ENCODE peak calls at places on chromosomes 2 and 18, in nine cellular contexts. F, V, J, S, T, H, I, L and A are unnamed samples.

GRCh38 chr2:50872543-50872942 is 159.4 kb downstream of the NRXN1 start:
- DNase-seq in F (no peak), V (no peak), J (no peak), S (no peak), T (no peak), H (no peak), I (no peak), L (no peak), A (no peak)

GRCh38 chr2:133885847-133886246 is 317.6 kb upstream of the NCKAP5 start:
- DNase-seq in F (no peak), V (no peak), J (no peak), S (no peak), T (peak), H (no peak), I (no peak), L (no peak), A (peak)

GRCh38 chr2:8534386-8534728 is 147.5 kb upstream of the ID2 start:
- DNase-seq in F (no peak), V (no peak), J (no peak), S (peak), T (no peak), H (no peak), I (no peak), L (no peak), A (no peak)

GRCh38 chr2:72211359-72211758 is 63.7 kb upstream of the CYP26B1 start:
- DNase-seq in F (no peak), V (no peak), J (no peak), S (no peak), T (no peak), H (no peak), I (peak), L (no peak), A (no peak)

GRCh38 chr18:77069482-77069881 is 63.1 kb downstream of the MBP start:
- DNase-seq in F (no peak), V (no peak), J (no peak), S (no peak), T (no peak), H (no peak), I (no peak), L (no peak), A (no peak)

GRCh38 chr2:44940612-44941464 is 664 bp upstream of the SIX3 start:
- DNase-seq in F (no peak), V (no peak), J (no peak), S (no peak), T (no peak), H (no peak), I (no peak), L (no peak), A (no peak)

GRCh38 chr2:62653582-62654422 is 51.7 kb upstream of the EHBP1 start:
- DNase-seq in F (no peak), V (no peak), J (no peak), S (no peak), T (peak), H (no peak), I (no peak), L (peak), A (no peak)

GRCh38 chr2:201263774-201264173 is 3.4 kb downstream of the CASP8 start:
- DNase-seq in F (no peak), V (no peak), J (no peak), S (no peak), T (no peak), H (no peak), I (no peak), L (no peak), A (no peak)

GRCh38 chr2:111236027-111236426 is 115.3 kb downstream of the BCL2L11 start:
- DNase-seq in F (no peak), V (no peak), J (no peak), S (no peak), T (no peak), H (peak), I (no peak), L (no peak), A (peak)

GRCh38 chr2:122980672-122981071 is 1044.4 kb upstream of the CNTNAP5 start:
- DNase-seq in F (no peak), V (no peak), J (peak), S (no peak), T (no peak), H (no peak), I (no peak), L (no peak), A (no peak)

GRCh38 chr2:37783545-37783944 is 112.1 kb upstream of the CDC42EP3 start:
- DNase-seq in F (no peak), V (no peak), J (no peak), S (no peak), T (no peak), H (no peak), I (no peak), L (no peak), A (no peak)

GRCh38 chr18:5380581-5380980 is 85.1 kb upstream of the ZBTB14 start:
- DNase-seq in F (no peak), V (no peak), J (no peak), S (no peak), T (no peak), H (no peak), I (no peak), L (no peak), A (peak)

GRCh38 chr2:102619414-102620319 is at the start of gene SLC9A2:
- DNase-seq in F (no peak), V (peak), J (no peak), S (no peak), T (no peak), H (peak), I (peak), L (no peak), A (peak)

GRCh38 chr2:170461875-170462274 is 253.3 kb upstream of the SP5 start:
- DNase-seq in F (no peak), V (peak), J (no peak), S (no peak), T (no peak), H (no peak), I (no peak), L (no peak), A (no peak)

GRCh38 chr2:50691518-50691917 is 340.4 kb downstream of the NRXN1 start:
- DNase-seq in F (no peak), V (no peak), J (no peak), S (no peak), T (no peak), H (no peak), I (no peak), L (no peak), A (no peak)

GRCh38 chr2:212193066-212193465 is 345.5 kb downstream of the ERBB4 start:
- DNase-seq in F (no peak), V (no peak), J (no peak), S (no peak), T (no peak), H (no peak), I (no peak), L (no peak), A (no peak)

GRCh38 chr2:102111823-102112222 is 30.7 kb upstream of the IL1R1 start:
- DNase-seq in F (no peak), V (no peak), J (no peak), S (no peak), T (no peak), H (no peak), I (no peak), L (peak), A (peak)

GRCh38 chr2:1543776-1544477 is 130.7 kb downstream of the TPO start:
- DNase-seq in F (no peak), V (no peak), J (no peak), S (no peak), T (no peak), H (no peak), I (no peak), L (no peak), A (no peak)

GRCh38 chr2:12424219-12424618 is 292.5 kb upstream of the TRIB2 start:
- DNase-seq in F (peak), V (no peak), J (no peak), S (no peak), T (no peak), H (no peak), I (no peak), L (no peak), A (no peak)

GRCh38 chr18:29501952-29502351 is 1325.0 kb upstream of the CDH2 start:
- DNase-seq in F (no peak), V (no peak), J (no peak), S (no peak), T (peak), H (no peak), I (no peak), L (no peak), A (no peak)

GRCh38 chr2:239853706-239854327 is 171.3 kb downstream of the NDUFA10 start:
- DNase-seq in F (no peak), V (no peak), J (no peak), S (no peak), T (no peak), H (no peak), I (no peak), L (no peak), A (no peak)

GRCh38 chr2:135986507-135986906 is 1.1 kb upstream of the DARS1 start:
- DNase-seq in F (no peak), V (no peak), J (no peak), S (no peak), T (no peak), H (no peak), I (no peak), L (no peak), A (no peak)

GRCh38 chr2:135985018-135985825 is at the start of gene DARS1:
- DNase-seq in F (peak), V (peak), J (peak), S (peak), T (peak), H (peak), I (peak), L (peak), A (peak)

GRCh38 chr2:135984199-135985017 is 1.0 kb downstream of the DARS1 start:
- DNase-seq in F (no peak), V (no peak), J (no peak), S (no peak), T (no peak), H (no peak), I (no peak), L (no peak), A (no peak)

GRCh38 chr2:135987441-135987840 is 2.0 kb upstream of the DARS1 start:
- DNase-seq in F (no peak), V (no peak), J (no peak), S (no peak), T (no peak), H (no peak), I (no peak), L (no peak), A (no peak)

GRCh38 chr2:135985826-135986393 is 484 bp upstream of the DARS1 start:
- DNase-seq in F (no peak), V (no peak), J (no peak), S (no peak), T (no peak), H (no peak), I (no peak), L (no peak), A (no peak)
- TF ChIP-seq POLR2A in F (no peak), V (no peak), J (no peak), S (no peak), T (no peak), H (no peak), I (no peak), L (no peak), A (no peak)

DNA sequence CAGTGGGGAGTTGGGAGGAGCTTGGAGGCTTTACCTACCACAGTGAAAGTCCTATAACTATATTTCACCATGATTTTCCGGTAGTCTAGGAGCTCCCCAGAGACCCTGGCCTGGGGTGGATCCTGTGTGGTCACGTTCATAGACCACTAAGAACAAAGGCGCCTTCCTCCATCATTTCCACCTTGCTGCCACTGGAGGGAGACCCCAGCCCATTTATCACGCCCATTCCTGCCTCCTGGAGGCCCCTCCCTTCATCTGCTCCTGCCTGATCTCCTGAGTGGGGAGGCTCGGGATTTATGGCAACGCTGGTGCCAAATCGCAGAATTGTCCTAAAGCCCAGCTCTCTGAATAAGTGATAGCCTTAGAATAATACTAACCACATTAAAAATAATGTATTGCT is 507.6 kb upstream of the SPHKAP start:
- DNase-seq in F (no peak), V (no peak), J (no peak), S (no peak), T (no peak), H (no peak), I (no peak), L (no peak), A (no peak)
- TF ChIP-seq CTCF in F (no peak), V (no peak), J (peak), S (no peak), T (no peak), H (no peak), I (no peak), L (peak), A (no peak)

DNA sequence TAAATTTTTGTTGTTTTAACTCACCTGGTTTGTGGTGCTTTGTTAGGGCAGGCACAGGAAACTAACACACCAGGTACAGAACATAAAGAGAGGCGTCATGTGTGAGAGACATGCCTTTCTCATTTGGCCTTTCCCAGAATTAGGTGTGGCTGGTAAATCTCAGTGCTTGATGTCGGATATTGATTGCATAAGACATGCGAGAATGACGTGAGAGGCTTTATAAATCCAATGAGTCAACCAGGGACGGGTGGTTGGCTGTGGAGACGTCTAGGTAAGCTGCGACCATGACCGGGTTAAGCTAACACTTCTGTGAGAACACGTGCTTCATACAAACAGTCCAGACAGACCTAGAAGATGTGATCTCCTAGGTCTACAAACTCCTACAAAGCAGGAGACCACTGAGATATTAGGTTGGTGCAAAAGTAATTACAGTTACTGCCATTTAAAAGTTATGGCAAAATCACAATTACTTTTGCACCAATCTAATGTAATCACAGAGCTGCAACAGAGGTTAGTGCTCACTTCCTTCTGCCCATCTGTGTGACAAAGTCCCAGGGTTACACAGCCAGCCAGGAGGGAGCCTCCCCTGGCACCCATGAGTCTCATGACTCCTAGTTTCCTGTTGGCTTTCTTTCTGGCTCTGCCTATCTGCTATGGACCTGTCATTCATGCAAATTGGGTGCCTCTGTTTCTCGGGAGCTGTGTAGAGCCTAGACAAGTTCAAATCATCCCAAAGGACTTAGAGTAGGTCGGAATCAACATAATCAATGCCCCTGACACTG is 98.9 kb upstream of the ATP8B1 start:
- DNase-seq in F (no peak), V (no peak), J (no peak), S (no peak), T (peak), H (no peak), I (peak), L (peak), A (no peak)
- H3K27ac ChIP-seq in F (no peak), V (no peak), J (no peak), S (no peak), T (no peak), H (no peak), I (no peak), L (no peak), A (no peak)

GRCh38 chr2:226739508-226740030 is 60.1 kb downstream of the IRS1 start:
- DNase-seq in F (no peak), V (no peak), J (no peak), S (no peak), T (no peak), H (no peak), I (no peak), L (no peak), A (no peak)

GRCh38 chr2:226740039-226740648 is 59.5 kb downstream of the IRS1 start:
- DNase-seq in F (no peak), V (no peak), J (no peak), S (no peak), T (no peak), H (no peak), I (no peak), L (peak), A (no peak)

GRCh38 chr2:226738191-226738820 is 61.3 kb downstream of the IRS1 start:
- DNase-seq in F (no peak), V (no peak), J (no peak), S (no peak), T (no peak), H (no peak), I (no peak), L (peak), A (no peak)

GRCh38 chr2:226736391-226736790 is 63.2 kb downstream of the IRS1 start:
- DNase-seq in F (no peak), V (no peak), J (no peak), S (no peak), T (no peak), H (no peak), I (no peak), L (no peak), A (no peak)

DNA sequence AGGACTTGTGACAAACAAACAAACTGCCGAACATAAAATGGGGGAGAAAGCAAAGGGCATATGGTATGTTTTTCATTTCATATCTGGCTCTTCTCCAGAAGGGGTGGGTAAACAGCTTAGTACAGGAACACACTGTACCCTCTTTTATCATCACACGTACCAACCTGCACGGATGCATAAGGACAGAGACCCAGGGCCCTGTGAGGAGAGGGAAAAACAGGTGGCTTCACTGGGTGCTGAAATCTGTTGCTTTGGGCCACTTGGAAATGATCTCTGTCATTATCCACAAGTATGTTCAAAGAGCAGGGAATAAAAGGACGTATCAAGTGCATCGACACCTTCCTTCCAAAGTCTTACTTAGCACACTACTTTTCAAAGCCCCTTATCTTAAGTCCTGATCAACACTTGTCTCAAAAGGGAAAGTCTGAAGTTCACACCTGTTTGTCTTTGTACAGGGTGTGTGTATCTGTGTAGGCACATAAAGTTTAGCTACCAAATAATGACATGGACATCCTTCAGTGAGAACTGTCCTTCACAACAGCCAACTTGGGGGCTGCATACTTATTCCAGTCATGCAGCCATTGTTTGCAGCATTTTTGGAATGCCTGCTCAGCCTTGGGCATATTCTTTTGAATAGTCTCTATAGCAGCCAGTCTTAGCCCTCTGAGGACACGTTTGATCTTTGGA is 60.7 kb downstream of the IRS1 start:
- DNase-seq in F (no peak), V (no peak), J (no peak), S (no peak), T (no peak), H (no peak), I (no peak), L (peak), A (no peak)
- TF ChIP-seq POLR2A in F (no peak), V (no peak), J (no peak), S (no peak), T (no peak), H (no peak), I (no peak), L (no peak), A (no peak)

GRCh38 chr2:20125164-20125563 is 73.7 kb upstream of the LAPTM4A start:
- DNase-seq in F (no peak), V (no peak), J (no peak), S (no peak), T (no peak), H (no peak), I (no peak), L (no peak), A (no peak)
- TF ChIP-seq CTCF in F (no peak), V (no peak), J (no peak), S (no peak), T (no peak), H (no peak), I (no peak), L (no peak), A (no peak)